ENCODE peak calls at places on chromosomes 13 and 19, in seven cellular contexts. B is memory B cell; R is foreskin fibroblast; H is posterior vena cava; I is activated CD4-positive, alpha-beta T cell treated with anti-CD3 and anti-CD28 coated beads, Interleukin-2, amount 50 U/mL, for 48 hours; N is lower lobe of right lung; G is RPMI7951. Q is an unnamed sample.

GRCh38 chr13:111854403-111854802 is 212.5 kb upstream of the SOX1 start:
- DNase-seq in B (no peak), R (no peak), G (no peak), N (no peak), I (no peak), H (no peak), Q (no peak)

GRCh38 chr19:5369962-5370367 is 29.4 kb upstream of the PTPRS start:
- DNase-seq in G (peak), B (no peak), R (no peak), I (peak), H (no peak), N (peak), Q (peak)

GRCh38 chr19:51044327-51044726 is 9.5 kb upstream of the KLK12 start:
- DNase-seq in G (no peak), R (no peak), I (no peak), H (no peak), B (no peak), N (no peak), Q (no peak)

GRCh38 chr19:50203281-50204080 is at the start of gene MYH14:
- DNase-seq in H (no peak), G (peak), R (peak), N (peak), B (no peak), I (peak), Q (no peak)

GRCh38 chr13:64640002-64640401 is 2590.1 kb downstream of the PCDH9 start:
- DNase-seq in I (no peak), G (no peak), N (no peak), R (no peak), B (no peak), H (no peak), Q (no peak)

GRCh38 chr19:39296055-39296645 is at the start of gene IFNL1:
- DNase-seq in G (no peak), R (no peak), I (no peak), N (peak), H (peak), B (no peak), Q (no peak)

GRCh38 chr19:58562126-58563033 is 4.0 kb upstream of the UBE2M start:
- DNase-seq in B (no peak), I (peak), G (peak), H (peak), N (peak), R (peak), Q (peak)

GRCh38 chr19:4695224-4695731 is 25.1 kb upstream of the MYDGF start:
- DNase-seq in R (no peak), N (no peak), G (no peak), H (no peak), B (no peak), I (no peak), Q (no peak)

GRCh38 chr13:39656325-39656677 is 839 bp downstream of the COG6 start:
- DNase-seq in R (no peak), I (no peak), G (peak), N (no peak), H (no peak), B (no peak), Q (peak)

GRCh38 chr19:21092107-21092506 is 10.1 kb downstream of the ZNF714 start:
- DNase-seq in B (no peak), I (no peak), H (no peak), R (no peak), G (peak), N (no peak), Q (peak)

GRCh38 chr19:7680606-7681335 is at the start of gene TRAPPC5:
- DNase-seq in N (peak), R (peak), B (peak), I (peak), G (peak), H (peak), Q (peak)